ENCODE peak calls at places on chromosomes 16 and 17, in four cellular contexts. One of them, this sample, is unnamed.

GRCh38 chr16:49492090-49492801 is 118.6 kb downstream of the C16orf78 start:
- DNase-seq in GM12865: peak
- DNase-seq in thoracic aorta: no peak
- DNase-seq in stimulated activated naive CD8-positive, alpha-beta T cell treated with anti-CD3 and anti-CD28 coated beads, Interleukin-15, amount 100 ng/mL, for 72 hours: peak
- DNase-seq in this sample: peak

GRCh38 chr16:80804451-80805383 is at the start of gene CDYL2:
- DNase-seq in GM12865: peak
- DNase-seq in thoracic aorta: no peak
- DNase-seq in stimulated activated naive CD8-positive, alpha-beta T cell treated with anti-CD3 and anti-CD28 coated beads, Interleukin-15, amount 100 ng/mL, for 72 hours: peak
- DNase-seq in this sample: peak

GRCh38 chr16:53518550-53519416 is 15.8 kb upstream of the AKTIP start:
- DNase-seq in stimulated activated naive CD8-positive, alpha-beta T cell treated with anti-CD3 and anti-CD28 coated beads, Interleukin-15, amount 100 ng/mL, for 72 hours: peak
- DNase-seq in thoracic aorta: no peak
- DNase-seq in GM12865: peak
- DNase-seq in this sample: no peak

GRCh38 chr17:16926591-16927451 is 45.1 kb downstream of the TNFRSF13B start:
- DNase-seq in GM12865: no peak
- DNase-seq in stimulated activated naive CD8-positive, alpha-beta T cell treated with anti-CD3 and anti-CD28 coated beads, Interleukin-15, amount 100 ng/mL, for 72 hours: no peak
- DNase-seq in thoracic aorta: no peak
- DNase-seq in this sample: peak

GRCh38 chr17:43608313-43608712 is 53.4 kb downstream of the MEOX1 start:
- DNase-seq in thoracic aorta: no peak
- DNase-seq in GM12865: peak
- DNase-seq in stimulated activated naive CD8-positive, alpha-beta T cell treated with anti-CD3 and anti-CD28 coated beads, Interleukin-15, amount 100 ng/mL, for 72 hours: peak
- DNase-seq in this sample: no peak

GRCh38 chr17:56994009-56994792 is 16.3 kb downstream of the SCPEP1 start:
- DNase-seq in stimulated activated naive CD8-positive, alpha-beta T cell treated with anti-CD3 and anti-CD28 coated beads, Interleukin-15, amount 100 ng/mL, for 72 hours: no peak
- DNase-seq in GM12865: no peak
- DNase-seq in thoracic aorta: no peak
- DNase-seq in this sample: no peak

GRCh38 chr17:39861235-39861634 is 2.9 kb downstream of the IKZF3 start:
- DNase-seq in thoracic aorta: no peak
- DNase-seq in GM12865: peak
- DNase-seq in stimulated activated naive CD8-positive, alpha-beta T cell treated with anti-CD3 and anti-CD28 coated beads, Interleukin-15, amount 100 ng/mL, for 72 hours: no peak
- DNase-seq in this sample: no peak

GRCh38 chr16:10126686-10127085 is 55.5 kb downstream of the GRIN2A start:
- DNase-seq in stimulated activated naive CD8-positive, alpha-beta T cell treated with anti-CD3 and anti-CD28 coated beads, Interleukin-15, amount 100 ng/mL, for 72 hours: no peak
- DNase-seq in thoracic aorta: no peak
- DNase-seq in GM12865: no peak
- DNase-seq in this sample: no peak

GRCh38 chr16:80174416-80174815 is 366.4 kb upstream of the DYNLRB2 start:
- DNase-seq in stimulated activated naive CD8-positive, alpha-beta T cell treated with anti-CD3 and anti-CD28 coated beads, Interleukin-15, amount 100 ng/mL, for 72 hours: no peak
- DNase-seq in thoracic aorta: no peak
- DNase-seq in GM12865: no peak
- DNase-seq in this sample: no peak

GRCh38 chr17:61927211-61928100 is at the start of gene INTS2:
- DNase-seq in thoracic aorta: peak
- DNase-seq in stimulated activated naive CD8-positive, alpha-beta T cell treated with anti-CD3 and anti-CD28 coated beads, Interleukin-15, amount 100 ng/mL, for 72 hours: peak
- DNase-seq in GM12865: peak
- DNase-seq in this sample: peak

GRCh38 chr17:79042421-79043190 is 18.6 kb downstream of the C1QTNF1 start:
- DNase-seq in stimulated activated naive CD8-positive, alpha-beta T cell treated with anti-CD3 and anti-CD28 coated beads, Interleukin-15, amount 100 ng/mL, for 72 hours: peak
- DNase-seq in thoracic aorta: no peak
- DNase-seq in GM12865: peak
- DNase-seq in this sample: peak

GRCh38 chr16:89994389-89994720 is 24.9 kb downstream of the DBNDD1 start:
- DNase-seq in stimulated activated naive CD8-positive, alpha-beta T cell treated with anti-CD3 and anti-CD28 coated beads, Interleukin-15, amount 100 ng/mL, for 72 hours: no peak
- DNase-seq in GM12865: no peak
- DNase-seq in thoracic aorta: no peak
- DNase-seq in this sample: no peak

GRCh38 chr17:39736319-39737165 is 1.2 kb upstream of the GRB7 start:
- DNase-seq in thoracic aorta: no peak
- DNase-seq in stimulated activated naive CD8-positive, alpha-beta T cell treated with anti-CD3 and anti-CD28 coated beads, Interleukin-15, amount 100 ng/mL, for 72 hours: no peak
- DNase-seq in GM12865: no peak
- DNase-seq in this sample: no peak

GRCh38 chr17:73725794-73726193 is 81.5 kb upstream of the SDK2 start:
- DNase-seq in thoracic aorta: no peak
- DNase-seq in GM12865: no peak
- DNase-seq in stimulated activated naive CD8-positive, alpha-beta T cell treated with anti-CD3 and anti-CD28 coated beads, Interleukin-15, amount 100 ng/mL, for 72 hours: no peak
- DNase-seq in this sample: no peak

GRCh38 chr17:82244413-82245140 is 15.7 kb downstream of the SLC16A3 start:
- DNase-seq in stimulated activated naive CD8-positive, alpha-beta T cell treated with anti-CD3 and anti-CD28 coated beads, Interleukin-15, amount 100 ng/mL, for 72 hours: no peak
- DNase-seq in thoracic aorta: no peak
- DNase-seq in GM12865: no peak
- DNase-seq in this sample: peak

GRCh38 chr17:75077490-75078096 is 10.2 kb upstream of the SLC16A5 start:
- DNase-seq in GM12865: peak
- DNase-seq in thoracic aorta: no peak
- DNase-seq in stimulated activated naive CD8-positive, alpha-beta T cell treated with anti-CD3 and anti-CD28 coated beads, Interleukin-15, amount 100 ng/mL, for 72 hours: peak
- DNase-seq in this sample: peak

GRCh38 chr16:56600398-56600999 is 7.9 kb upstream of the MT2A start:
- DNase-seq in GM12865: peak
- DNase-seq in thoracic aorta: no peak
- DNase-seq in stimulated activated naive CD8-positive, alpha-beta T cell treated with anti-CD3 and anti-CD28 coated beads, Interleukin-15, amount 100 ng/mL, for 72 hours: peak
- DNase-seq in this sample: peak

GRCh38 chr17:40552806-40553693 is 12.2 kb downstream of the CCR7 start:
- DNase-seq in stimulated activated naive CD8-positive, alpha-beta T cell treated with anti-CD3 and anti-CD28 coated beads, Interleukin-15, amount 100 ng/mL, for 72 hours: peak
- DNase-seq in thoracic aorta: no peak
- DNase-seq in GM12865: no peak
- DNase-seq in this sample: peak

GRCh38 chr16:89704281-89704680 is 2.8 kb upstream of the SPATA2L start:
- DNase-seq in stimulated activated naive CD8-positive, alpha-beta T cell treated with anti-CD3 and anti-CD28 coated beads, Interleukin-15, amount 100 ng/mL, for 72 hours: no peak
- DNase-seq in thoracic aorta: no peak
- DNase-seq in GM12865: peak
- DNase-seq in this sample: peak

GRCh38 chr17:55433629-55434422 is 12.2 kb upstream of the MMD start:
- DNase-seq in stimulated activated naive CD8-positive, alpha-beta T cell treated with anti-CD3 and anti-CD28 coated beads, Interleukin-15, amount 100 ng/mL, for 72 hours: no peak
- DNase-seq in thoracic aorta: no peak
- DNase-seq in GM12865: no peak
- DNase-seq in this sample: no peak

GRCh38 chr17:33964344-33964979 is 290.6 kb upstream of the CCL2 start:
- DNase-seq in stimulated activated naive CD8-positive, alpha-beta T cell treated with anti-CD3 and anti-CD28 coated beads, Interleukin-15, amount 100 ng/mL, for 72 hours: peak
- DNase-seq in thoracic aorta: no peak
- DNase-seq in GM12865: peak
- DNase-seq in this sample: peak

GRCh38 chr17:27418366-27418615 is 38.0 kb upstream of the KSR1 start:
- DNase-seq in stimulated activated naive CD8-positive, alpha-beta T cell treated with anti-CD3 and anti-CD28 coated beads, Interleukin-15, amount 100 ng/mL, for 72 hours: no peak
- DNase-seq in GM12865: no peak
- DNase-seq in thoracic aorta: no peak
- DNase-seq in this sample: no peak

GRCh38 chr17:27551701-27552466 is 79.1 kb upstream of the LGALS9 start:
- DNase-seq in thoracic aorta: no peak
- DNase-seq in GM12865: no peak
- DNase-seq in stimulated activated naive CD8-positive, alpha-beta T cell treated with anti-CD3 and anti-CD28 coated beads, Interleukin-15, amount 100 ng/mL, for 72 hours: no peak
- DNase-seq in this sample: no peak

GRCh38 chr16:84839956-84840355 is 20.2 kb downstream of the CRISPLD2 start:
- DNase-seq in GM12865: no peak
- DNase-seq in stimulated activated naive CD8-positive, alpha-beta T cell treated with anti-CD3 and anti-CD28 coated beads, Interleukin-15, amount 100 ng/mL, for 72 hours: no peak
- DNase-seq in thoracic aorta: no peak
- DNase-seq in this sample: peak

GRCh38 chr17:48753794-48754499 is 25.4 kb upstream of the HOXB13 start:
- DNase-seq in GM12865: no peak
- DNase-seq in thoracic aorta: no peak
- DNase-seq in stimulated activated naive CD8-positive, alpha-beta T cell treated with anti-CD3 and anti-CD28 coated beads, Interleukin-15, amount 100 ng/mL, for 72 hours: no peak
- DNase-seq in this sample: no peak

GRCh38 chr16:31016018-31016417 is 5.6 kb upstream of the STX1B start:
- DNase-seq in GM12865: no peak
- DNase-seq in thoracic aorta: no peak
- DNase-seq in stimulated activated naive CD8-positive, alpha-beta T cell treated with anti-CD3 and anti-CD28 coated beads, Interleukin-15, amount 100 ng/mL, for 72 hours: no peak
- DNase-seq in this sample: peak

GRCh38 chr16:50469744-50470301 is 78.4 kb upstream of the NKD1 start:
- DNase-seq in thoracic aorta: no peak
- DNase-seq in GM12865: no peak
- DNase-seq in stimulated activated naive CD8-positive, alpha-beta T cell treated with anti-CD3 and anti-CD28 coated beads, Interleukin-15, amount 100 ng/mL, for 72 hours: no peak
- DNase-seq in this sample: peak

GRCh38 chr16:69013991-69014390 is 91.5 kb upstream of the HAS3 start:
- DNase-seq in thoracic aorta: no peak
- DNase-seq in stimulated activated naive CD8-positive, alpha-beta T cell treated with anti-CD3 and anti-CD28 coated beads, Interleukin-15, amount 100 ng/mL, for 72 hours: no peak
- DNase-seq in GM12865: no peak
- DNase-seq in this sample: no peak

GRCh38 chr17:76893623-76894358 is 25.6 kb downstream of the MGAT5B start:
- DNase-seq in stimulated activated naive CD8-positive, alpha-beta T cell treated with anti-CD3 and anti-CD28 coated beads, Interleukin-15, amount 100 ng/mL, for 72 hours: no peak
- DNase-seq in GM12865: no peak
- DNase-seq in thoracic aorta: no peak
- DNase-seq in this sample: no peak

GRCh38 chr17:32502710-32503109 is 15.9 kb downstream of the CDK5R1 start:
- DNase-seq in GM12865: no peak
- DNase-seq in thoracic aorta: no peak
- DNase-seq in stimulated activated naive CD8-positive, alpha-beta T cell treated with anti-CD3 and anti-CD28 coated beads, Interleukin-15, amount 100 ng/mL, for 72 hours: no peak
- DNase-seq in this sample: no peak

GRCh38 chr16:2088759-2089358 is 41.1 kb downstream of the TSC2 start:
- DNase-seq in GM12865: no peak
- DNase-seq in thoracic aorta: no peak
- DNase-seq in stimulated activated naive CD8-positive, alpha-beta T cell treated with anti-CD3 and anti-CD28 coated beads, Interleukin-15, amount 100 ng/mL, for 72 hours: no peak
- DNase-seq in this sample: no peak

GRCh38 chr17:40070895-40071719 is 8.3 kb downstream of the THRA start:
- DNase-seq in stimulated activated naive CD8-positive, alpha-beta T cell treated with anti-CD3 and anti-CD28 coated beads, Interleukin-15, amount 100 ng/mL, for 72 hours: no peak
- DNase-seq in GM12865: no peak
- DNase-seq in thoracic aorta: no peak
- DNase-seq in this sample: peak

GRCh38 chr16:55389426-55390073 is 65.5 kb downstream of the IRX6 start:
- DNase-seq in stimulated activated naive CD8-positive, alpha-beta T cell treated with anti-CD3 and anti-CD28 coated beads, Interleukin-15, amount 100 ng/mL, for 72 hours: no peak
- DNase-seq in GM12865: no peak
- DNase-seq in thoracic aorta: no peak
- DNase-seq in this sample: no peak

GRCh38 chr16:67396159-67396774 is 3.0 kb upstream of the TPPP3 start:
- DNase-seq in thoracic aorta: peak
- DNase-seq in stimulated activated naive CD8-positive, alpha-beta T cell treated with anti-CD3 and anti-CD28 coated beads, Interleukin-15, amount 100 ng/mL, for 72 hours: no peak
- DNase-seq in GM12865: peak
- DNase-seq in this sample: peak

GRCh38 chr17:81665205-81666091 is 957 bp downstream of the OXLD1 start:
- DNase-seq in thoracic aorta: no peak
- DNase-seq in stimulated activated naive CD8-positive, alpha-beta T cell treated with anti-CD3 and anti-CD28 coated beads, Interleukin-15, amount 100 ng/mL, for 72 hours: peak
- DNase-seq in GM12865: peak
- DNase-seq in this sample: peak

GRCh38 chr17:3647769-3648540 is 11.4 kb downstream of the CTNS start:
- DNase-seq in thoracic aorta: no peak
- DNase-seq in stimulated activated naive CD8-positive, alpha-beta T cell treated with anti-CD3 and anti-CD28 coated beads, Interleukin-15, amount 100 ng/mL, for 72 hours: peak
- DNase-seq in GM12865: peak
- DNase-seq in this sample: peak

GRCh38 chr17:57091186-57091618 is 6.2 kb downstream of the AKAP1 start:
- DNase-seq in GM12865: no peak
- DNase-seq in thoracic aorta: no peak
- DNase-seq in stimulated activated naive CD8-positive, alpha-beta T cell treated with anti-CD3 and anti-CD28 coated beads, Interleukin-15, amount 100 ng/mL, for 72 hours: no peak
- DNase-seq in this sample: no peak

GRCh38 chr17:43998552-43998951 is 5.9 kb upstream of the NAGS start:
- DNase-seq in GM12865: no peak
- DNase-seq in stimulated activated naive CD8-positive, alpha-beta T cell treated with anti-CD3 and anti-CD28 coated beads, Interleukin-15, amount 100 ng/mL, for 72 hours: no peak
- DNase-seq in thoracic aorta: no peak
- DNase-seq in this sample: no peak

GRCh38 chr17:62869885-62870580 is 61.9 kb upstream of the MARCHF10 start:
- DNase-seq in GM12865: peak
- DNase-seq in stimulated activated naive CD8-positive, alpha-beta T cell treated with anti-CD3 and anti-CD28 coated beads, Interleukin-15, amount 100 ng/mL, for 72 hours: no peak
- DNase-seq in thoracic aorta: no peak
- DNase-seq in this sample: peak

GRCh38 chr17:48555183-48555615 is 10.3 kb upstream of the HOXB2 start:
- DNase-seq in GM12865: peak
- DNase-seq in stimulated activated naive CD8-positive, alpha-beta T cell treated with anti-CD3 and anti-CD28 coated beads, Interleukin-15, amount 100 ng/mL, for 72 hours: no peak
- DNase-seq in thoracic aorta: no peak
- DNase-seq in this sample: peak